ENCODE peak calls at places on chromosomes 16 and 17, in five cellular contexts. A is HCEC 1CT; G is frontal cortex; Q is stimulated activated CD4-positive, alpha-beta T cell treated with anti-CD3 and anti-CD28 coated beads, Interleukin-1b, Interleukin-23, amount 100 ng/mL, for 24 hours; E is T-helper 1 cell. Y is an unnamed sample.

GRCh38 chr17:70168044-70168978 is 1.0 kb upstream of the KCNJ2 start:
- DNase-seq in A (peak; percentile 76), Q (no peak), E (no peak), G (no peak), Y (peak; percentile 59)

GRCh38 chr17:81733507-81734404 is 21.7 kb downstream of the SLC25A10 start:
- DNase-seq in Q (peak; percentile 48), G (peak; percentile 99), A (peak; percentile 61), E (no peak), Y (peak; percentile 74)

GRCh38 chr17:671076-671762 is 43.4 kb downstream of the VPS53 start:
- DNase-seq in Q (no peak), E (no peak), G (no peak), A (no peak), Y (no peak)

GRCh38 chr17:62688398-62689140 is 61.1 kb downstream of the MRC2 start:
- DNase-seq in A (no peak), G (no peak), E (no peak), Q (no peak), Y (no peak)

GRCh38 chr16:31386157-31386984 is 6.8 kb upstream of the ITGAD start:
- DNase-seq in G (no peak), Q (no peak), E (no peak), A (peak; percentile 55), Y (peak; percentile 27)

GRCh38 chr17:39737761-39738567 is at the start of gene GRB7:
- DNase-seq in Q (no peak), G (no peak), A (no peak), E (no peak), Y (no peak)

GRCh38 chr16:89700649-89701424 is 668 bp downstream of the SPATA2L start:
- DNase-seq in Q (no peak), A (no peak), G (peak; percentile 43), E (peak; percentile 50), Y (peak; percentile 50)

GRCh38 chr16:89602273-89602951 is 11.0 kb upstream of the DPEP1 start:
- DNase-seq in G (peak; percentile 77), A (peak; percentile 83), E (no peak), Q (peak; percentile 56), Y (peak; percentile 87)

GRCh38 chr16:87824991-87825841 is 44.1 kb downstream of the SLC7A5 start:
- DNase-seq in E (no peak), Q (no peak), A (no peak), G (no peak), Y (no peak)

GRCh38 chr17:8719291-8720246 is 25.1 kb downstream of the CCDC42 start:
- DNase-seq in G (no peak), A (no peak), E (no peak), Q (no peak), Y (no peak)

GRCh38 chr16:15952265-15952711 is 2.9 kb downstream of the ABCC1 start:
- DNase-seq in Q (no peak), G (no peak), A (no peak), E (no peak), Y (no peak)

GRCh38 chr16:86901483-86901882 is 323.1 kb downstream of the FOXL1 start:
- DNase-seq in G (no peak), E (no peak), A (peak; percentile 13), Q (no peak), Y (peak; percentile 34)

GRCh38 chr16:67311607-67312449 is 14.7 kb downstream of the KCTD19 start:
- DNase-seq in G (peak; percentile 37), A (peak; percentile 100), Q (peak; percentile 74), E (no peak), Y (peak; percentile 99)

GRCh38 chr17:10073026-10073425 is 125.4 kb downstream of the GAS7 start:
- DNase-seq in A (no peak), G (no peak), E (no peak), Q (no peak), Y (no peak)

GRCh38 chr16:82641336-82641984 is 14.7 kb downstream of the CDH13 start:
- DNase-seq in E (no peak), Q (no peak), G (no peak), A (peak; percentile 68), Y (peak; percentile 57)

GRCh38 chr17:56499799-56500388 is 93.6 kb upstream of the NOG start:
- DNase-seq in G (no peak), E (no peak), A (peak; percentile 14), Q (no peak), Y (peak; percentile 42)

GRCh38 chr16:64211306-64211705 is 910.6 kb downstream of the CDH11 start:
- DNase-seq in A (no peak), G (no peak), Q (no peak), E (no peak), Y (no peak)

GRCh38 chr17:57403241-57403640 is 146.9 kb downstream of the MSI2 start:
- DNase-seq in A (no peak), E (no peak), G (no peak), Q (no peak), Y (no peak)

GRCh38 chr16:5056347-5056746 is 9.4 kb downstream of the C16orf89 start:
- DNase-seq in G (no peak), E (no peak), Q (no peak), A (no peak), Y (peak; percentile 32)

GRCh38 chr17:65696739-65697394 is 135.4 kb upstream of the AXIN2 start:
- DNase-seq in G (no peak), E (no peak), A (peak; percentile 71), Q (no peak), Y (peak; percentile 82)

GRCh38 chr17:47218896-47219430 is 9.8 kb downstream of the MYL4 start:
- DNase-seq in A (no peak), E (no peak), G (no peak), Q (no peak), Y (no peak)

GRCh38 chr17:13759936-13760335 is 158.2 kb upstream of the HS3ST3A1 start:
- DNase-seq in E (no peak), Q (no peak), A (peak; percentile 28), G (no peak), Y (no peak)

GRCh38 chr17:49297141-49297540 is 64.9 kb downstream of the ZNF652 start:
- DNase-seq in Q (no peak), G (no peak), E (no peak), A (no peak), Y (no peak)

GRCh38 chr16:87836346-87836843 is 32.9 kb downstream of the SLC7A5 start:
- DNase-seq in E (no peak), Q (no peak), A (no peak), G (no peak), Y (no peak)

GRCh38 chr17:78706271-78706915 is 75.7 kb downstream of the CYTH1 start:
- DNase-seq in Q (no peak), A (no peak), E (no peak), G (no peak), Y (no peak)

GRCh38 chr17:80655588-80655987 is 111.0 kb downstream of the RPTOR start:
- DNase-seq in A (no peak), Q (no peak), E (no peak), G (no peak), Y (no peak)

GRCh38 chr16:23578096-23578830 is 17.9 kb downstream of the NDUFAB1 start:
- DNase-seq in Q (no peak), G (no peak), E (no peak), A (peak; percentile 20), Y (no peak)

GRCh38 chr17:40361925-40362695 is 2.4 kb downstream of the GJD3 start:
- DNase-seq in G (peak; percentile 14), A (no peak), Q (no peak), E (no peak), Y (no peak)

GRCh38 chr17:13228225-13228624 is 210.4 kb upstream of the ELAC2 start:
- DNase-seq in Q (no peak), A (no peak), E (no peak), G (no peak), Y (no peak)

GRCh38 chr17:77453613-77454559 is 313.1 kb downstream of the SEC14L1 start:
- DNase-seq in A (no peak), G (no peak), E (no peak), Q (no peak), Y (no peak)

GRCh38 chr17:41308251-41308917 is 725 bp downstream of the KRTAP16-1 start:
- DNase-seq in G (no peak), Q (no peak), A (no peak), E (peak; percentile 76), Y (no peak)

GRCh38 chr16:4529085-4530060 is 9.2 kb downstream of the CDIP1 start:
- DNase-seq in G (no peak), A (no peak), E (no peak), Q (no peak), Y (peak; percentile 48)

GRCh38 chr17:7132511-7133094 is 18.0 kb upstream of the ASGR2 start:
- DNase-seq in Q (peak; percentile 33), E (peak; percentile 35), G (no peak), A (no peak), Y (no peak)

GRCh38 chr17:10756604-10757003 is 26.8 kb upstream of the TMEM220 start:
- DNase-seq in E (no peak), Q (no peak), A (no peak), G (no peak), Y (no peak)

GRCh38 chr16:90020838-90021382 is 1.7 kb upstream of the DBNDD1 start:
- DNase-seq in A (no peak), E (no peak), Q (no peak), G (no peak), Y (peak; percentile 62)

GRCh38 chr17:4005296-4006164 is 41.3 kb upstream of the ATP2A3 start:
- DNase-seq in Q (no peak), G (no peak), E (no peak), A (no peak), Y (no peak)

GRCh38 chr16:66525396-66526180 is 24.3 kb downstream of the TK2 start:
- DNase-seq in G (no peak), E (no peak), Q (no peak), A (no peak), Y (peak; percentile 93)

GRCh38 chr17:13030459-13031305 is 12.9 kb upstream of the ELAC2 start:
- DNase-seq in A (peak; percentile 43), E (peak; percentile 24), G (peak; percentile 39), Q (peak; percentile 9), Y (peak; percentile 55)